ENCODE peak calls at places on chromosomes 11 and 22, in six cellular contexts. T is K562, X is GM12891, R is H1, U is GM12878, D is HepG2. I is an unnamed sample.
A peak's percentile ranks its signal among the peaks of the same experiment; 100 is the strongest.

GRCh38 chr22:28788601-28789000 is 11.8 kb downstream of the XBP1 start:
- DNase-seq in T (no peak), X (no peak), R (no peak), U (no peak), D (no peak), I (no peak)

GRCh38 chr11:7605544-7605943 is 67.8 kb downstream of the CYB5R2 start:
- DNase-seq in T (no peak), X (no peak), R (no peak), U (no peak), D (peak; percentile 74), I (no peak)

GRCh38 chr22:31530816-31531180 is 34.5 kb downstream of the SFI1 start:
- DNase-seq in T (no peak), X (no peak), R (no peak), U (no peak), D (no peak), I (no peak)

GRCh38 chr11:80393210-80393609 is 952.4 kb upstream of the TENM4 start:
- DNase-seq in T (no peak), X (no peak), R (no peak), U (no peak), D (no peak), I (no peak)

GRCh38 chr22:29083576-29084566 is 11.0 kb downstream of the KREMEN1 start:
- DNase-seq in T (no peak), X (no peak), R (no peak), U (no peak), D (no peak), I (no peak)

GRCh38 chr11:13959001-13959400 is 3.5 kb upstream of the SPON1 start:
- DNase-seq in T (no peak), X (no peak), R (no peak), U (no peak), D (no peak), I (no peak)

GRCh38 chr22:17578129-17578754 is 14.9 kb downstream of the SLC25A18 start:
- DNase-seq in T (no peak), X (no peak), R (no peak), U (no peak), D (peak; percentile 21), I (no peak)

GRCh38 chr22:41099036-41099435 is 6.6 kb downstream of the EP300 start:
- DNase-seq in T (no peak), X (no peak), R (no peak), U (no peak), D (no peak), I (no peak)

GRCh38 chr11:57251491-57252104 is 14.5 kb upstream of the APLNR start:
- DNase-seq in T (peak; percentile 46), X (no peak), R (no peak), U (no peak), D (no peak), I (no peak)

GRCh38 chr11:132490976-132491375 is 1041.3 kb downstream of the OPCML start:
- DNase-seq in T (no peak), X (no peak), R (no peak), U (no peak), D (no peak), I (no peak)

GRCh38 chr11:7552666-7553065 is 38.9 kb downstream of the PPFIBP2 start:
- DNase-seq in T (no peak), X (no peak), R (no peak), U (no peak), D (no peak), I (no peak)

GRCh38 chr11:117062503-117062902 is 35.7 kb downstream of the SIK3 start:
- DNase-seq in T (no peak), X (no peak), R (no peak), U (no peak), D (no peak), I (no peak)

GRCh38 chr11:88666364-88666763 is 328.8 kb upstream of the CTSC start:
- DNase-seq in T (no peak), X (no peak), R (no peak), U (no peak), D (no peak), I (no peak)

GRCh38 chr22:25775501-25775900 is 33.5 kb downstream of the MYO18B start:
- DNase-seq in T (no peak), X (no peak), R (no peak), U (no peak), D (no peak), I (no peak)

GRCh38 chr11:24754406-24754805 is 257.6 kb downstream of the LUZP2 start:
- DNase-seq in T (no peak), X (no peak), R (no peak), U (no peak), D (no peak), I (no peak)

GRCh38 chr11:1933416-1934325 is 13.5 kb upstream of the MRPL23 start:
- DNase-seq in T (no peak), X (no peak), R (no peak), U (no peak), D (no peak), I (no peak)

GRCh38 chr22:44057411-44057987 is 33.4 kb downstream of the PARVB start:
- DNase-seq in T (no peak), X (no peak), R (no peak), U (no peak), D (no peak), I (no peak)

GRCh38 chr11:35845860-35846259 is 98.0 kb upstream of the LDLRAD3 start:
- DNase-seq in T (no peak), X (no peak), R (no peak), U (no peak), D (no peak), I (no peak)

GRCh38 chr11:132632641-132633124 is 899.6 kb downstream of the OPCML start:
- DNase-seq in T (no peak), X (no peak), R (no peak), U (no peak), D (no peak), I (no peak)

GRCh38 chr11:38005597-38005996 is 1407.6 kb upstream of the RAG2 start:
- DNase-seq in T (no peak), X (no peak), R (no peak), U (no peak), D (no peak), I (no peak)

GRCh38 chr11:62580959-62581715 is 7.4 kb upstream of the EEF1G start:
- DNase-seq in T (no peak), X (no peak), R (no peak), U (no peak), D (no peak), I (no peak)

GRCh38 chr11:34449013-34449412 is 10.3 kb downstream of the CAT start:
- DNase-seq in T (no peak), X (no peak), R (no peak), U (no peak), D (no peak), I (no peak)

GRCh38 chr11:76124905-76125566 is 81.3 kb downstream of the WNT11 start:
- DNase-seq in T (no peak), X (no peak), R (no peak), U (peak; percentile 30), D (no peak), I (no peak)

GRCh38 chr11:11218287-11218986 is 134.6 kb downstream of the CSNK2A3 start:
- DNase-seq in T (no peak), X (no peak), R (no peak), U (no peak), D (no peak), I (no peak)

GRCh38 chr11:130582176-130582575 is 133.7 kb downstream of the ADAMTS15 start:
- DNase-seq in T (no peak), X (no peak), R (no peak), U (no peak), D (no peak), I (no peak)

GRCh38 chr11:74427377-74427776 is 29.1 kb upstream of the PGM2L1 start:
- DNase-seq in T (no peak), X (no peak), R (no peak), U (no peak), D (no peak), I (no peak)

DNA sequence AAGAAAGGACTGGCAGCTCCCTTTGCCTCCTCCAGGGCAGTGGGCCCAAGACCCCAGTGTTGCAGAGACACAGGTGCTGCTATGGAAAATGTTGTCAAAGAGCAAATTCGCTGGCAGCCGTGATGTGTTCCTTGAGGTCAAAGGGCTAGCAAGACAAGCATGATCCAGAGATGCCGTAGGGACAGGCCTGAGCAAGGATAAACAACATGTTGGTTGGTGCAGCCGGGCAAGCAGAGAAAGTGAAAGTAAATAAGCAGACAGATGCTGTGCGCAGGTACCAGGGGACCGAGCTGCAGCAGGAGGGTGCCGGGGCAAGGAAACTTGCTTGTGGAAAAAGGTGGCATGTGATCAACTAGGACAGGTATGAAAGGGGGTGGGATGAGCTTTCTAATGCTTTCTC is 125.5 kb upstream of the NECTIN1 start:
- DNase-seq in T (no peak), X (no peak), R (no peak), U (no peak), D (no peak), I (no peak)
- TF ChIP-seq POLR2A in T (no peak), X (no peak), R (no peak), U (no peak), D (no peak), I (no peak)

DNA sequence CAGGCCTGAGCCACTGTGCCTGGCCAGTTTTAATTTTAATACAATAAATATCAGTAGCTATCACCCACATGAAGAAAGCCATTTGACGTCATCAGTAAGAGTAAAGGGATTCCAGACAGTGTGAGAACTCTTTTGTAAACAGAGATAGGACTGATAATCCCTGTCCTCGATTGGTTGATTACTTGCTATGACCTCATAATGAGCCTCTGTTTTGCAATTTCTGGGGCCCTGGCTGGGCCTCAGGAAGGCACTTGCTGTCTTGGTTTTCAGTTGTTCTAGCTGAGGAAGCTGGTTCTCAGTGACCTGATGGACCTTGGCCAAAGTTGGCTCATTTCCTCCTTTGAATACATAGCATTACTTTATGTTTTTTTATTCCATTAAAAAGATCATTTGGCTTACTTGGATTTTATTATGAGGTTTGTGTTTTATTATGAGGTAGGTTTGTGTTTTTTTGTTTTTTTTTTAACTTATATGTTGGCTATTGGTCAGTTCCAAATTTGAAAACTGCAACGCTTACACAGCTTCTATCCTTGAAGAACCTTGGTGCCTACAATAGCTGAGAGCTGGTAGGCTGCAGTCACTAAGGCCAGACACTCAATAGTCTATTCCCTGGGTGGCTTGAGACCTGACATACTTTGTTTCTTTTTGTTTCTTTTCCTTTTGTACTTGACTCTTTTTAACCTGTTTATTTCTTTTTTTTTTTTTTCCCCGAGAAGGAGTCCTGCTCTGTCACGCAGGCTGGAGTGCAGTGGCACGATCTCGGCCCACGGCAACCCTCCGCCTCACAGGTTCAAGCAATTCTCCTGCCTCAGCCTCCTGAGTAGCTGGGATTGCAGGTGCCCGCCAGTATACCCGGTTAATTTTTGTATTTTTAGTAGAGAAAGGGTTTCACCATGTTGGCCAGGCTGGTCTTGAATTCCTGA is 20.0 kb downstream of the MARK2 start:
- DNase-seq in T (peak; percentile 23), X (no peak), R (no peak), U (no peak), D (peak; percentile 67), I (no peak)
- TF ChIP-seq TAF1 in T (no peak), X (no peak), R (no peak), U (no peak), D (no peak), I (no peak)

DNA sequence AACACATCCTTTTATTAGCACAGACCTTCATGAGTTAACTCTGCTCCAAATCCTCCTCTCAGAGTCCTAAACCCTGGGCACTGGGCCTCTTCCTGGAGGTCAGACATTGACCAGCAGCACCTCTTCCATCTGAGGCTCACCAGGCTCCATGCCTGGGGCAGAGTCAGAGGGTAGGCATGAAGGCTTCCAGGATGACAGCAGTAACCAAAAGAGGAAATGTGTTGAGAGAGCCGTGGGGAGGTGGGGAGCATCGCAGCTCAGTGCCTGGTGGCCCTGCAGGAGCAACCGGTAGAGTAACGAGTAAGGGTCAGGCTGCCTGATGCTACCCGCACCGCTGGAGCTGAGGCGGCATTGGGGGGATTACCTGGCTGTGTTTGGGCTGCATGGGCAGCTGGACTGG is 9.4 kb upstream of the NAV2 start:
- DNase-seq in T (no peak), X (no peak), R (no peak), U (no peak), D (no peak), I (no peak)
- TF ChIP-seq POLR2AphosphoS5 in T (no peak), X (no peak), R (no peak), U (no peak), D (no peak), I (no peak)

GRCh38 chr22:37187891-37188761 is at the start of gene C1QTNF6:
- DNase-seq in T (no peak), X (no peak), R (no peak), U (no peak), D (no peak), I (no peak)
- TF ChIP-seq POLR2A in T (no peak), X (no peak), R (no peak), U (no peak), D (no peak), I (no peak)